ENCODE peak calls at places on chromosomes 5 and 9, in seven cellular contexts. R, D, B, H, Z, Q and W are unnamed samples.

GRCh38 chr9:116951588-116952433 is 264.7 kb downstream of the TRIM32 start:
- DNase-seq in R (no peak), D (no peak), B (no peak), H (peak), Z (no peak), Q (peak), W (no peak)

GRCh38 chr5:85268194-85268593 is 883.5 kb upstream of the EDIL3 start:
- DNase-seq in R (no peak), D (no peak), B (no peak), H (no peak), Z (no peak), Q (no peak), W (no peak)

GRCh38 chr9:117696141-117696540 is 8.1 kb upstream of the TLR4 start:
- DNase-seq in R (no peak), D (no peak), B (no peak), H (peak), Z (no peak), Q (no peak), W (no peak)

GRCh38 chr5:158899792-158900191 is 199.9 kb downstream of the EBF1 start:
- DNase-seq in R (no peak), D (no peak), B (no peak), H (no peak), Z (no peak), Q (peak), W (no peak)

GRCh38 chr9:138119202-138120027 is 241.8 kb downstream of the CACNA1B start:
- DNase-seq in R (no peak), D (no peak), B (no peak), H (no peak), Z (no peak), Q (no peak), W (no peak)

GRCh38 chr5:5025774-5026406 is 114.2 kb upstream of the ADAMTS16 start:
- DNase-seq in R (no peak), D (no peak), B (peak), H (no peak), Z (no peak), Q (no peak), W (no peak)

GRCh38 chr9:26954050-26954508 is 2.1 kb upstream of the IFT74 start:
- DNase-seq in R (no peak), D (no peak), B (no peak), H (no peak), Z (no peak), Q (no peak), W (no peak)

GRCh38 chr9:125387861-125388524 is 126.4 kb downstream of the GAPVD1 start:
- DNase-seq in R (no peak), D (no peak), B (no peak), H (no peak), Z (no peak), Q (no peak), W (no peak)

GRCh38 chr5:167104351-167104750 is 1187.1 kb upstream of the WWC1 start:
- DNase-seq in R (no peak), D (no peak), B (no peak), H (no peak), Z (no peak), Q (no peak), W (no peak)

GRCh38 chr9:89281106-89281505 is 29.9 kb upstream of the CKS2 start:
- DNase-seq in R (no peak), D (no peak), B (no peak), H (no peak), Z (no peak), Q (no peak), W (no peak)

GRCh38 chr9:16825364-16825763 is 45.1 kb downstream of the BNC2 start:
- DNase-seq in R (no peak), D (no peak), B (no peak), H (no peak), Z (no peak), Q (peak), W (no peak)

GRCh38 chr5:139821806-139822552 is 26.4 kb downstream of the PSD2 start:
- DNase-seq in R (no peak), D (no peak), B (no peak), H (no peak), Z (no peak), Q (no peak), W (no peak)

GRCh38 chr5:38557309-38557710 is 864 bp upstream of the LIFR start:
- DNase-seq in R (no peak), D (no peak), B (no peak), H (no peak), Z (no peak), Q (no peak), W (no peak)

GRCh38 chr5:68141494-68141893 is 74.1 kb upstream of the PIK3R1 start:
- DNase-seq in R (no peak), D (no peak), B (peak), H (no peak), Z (no peak), Q (no peak), W (no peak)

GRCh38 chr5:13354611-13355010 is 589.9 kb downstream of the DNAH5 start:
- DNase-seq in R (no peak), D (no peak), B (no peak), H (peak), Z (no peak), Q (no peak), W (no peak)

GRCh38 chr5:138985256-138985655 is 110.1 kb upstream of the LRRTM2 start:
- DNase-seq in R (no peak), D (no peak), B (no peak), H (no peak), Z (no peak), Q (no peak), W (no peak)

GRCh38 chr9:111798786-111799185 is 4.0 kb upstream of the SHOC1 start:
- DNase-seq in R (no peak), D (no peak), B (no peak), H (peak), Z (no peak), Q (peak), W (no peak)

GRCh38 chr5:10595305-10595677 is 31.4 kb downstream of the ANKRD33B start:
- DNase-seq in R (no peak), D (no peak), B (no peak), H (peak), Z (no peak), Q (peak), W (no peak)

GRCh38 chr9:113499876-113500497 is 36.5 kb downstream of the RGS3 start:
- DNase-seq in R (no peak), D (no peak), B (no peak), H (no peak), Z (no peak), Q (no peak), W (no peak)

GRCh38 chr9:76044420-76044819 is 153.9 kb downstream of the PCSK5 start:
- DNase-seq in R (no peak), D (no peak), B (no peak), H (no peak), Z (no peak), Q (peak), W (no peak)

GRCh38 chr5:32076699-32077695 is 97.1 kb downstream of the GOLPH3 start:
- DNase-seq in R (no peak), D (peak), B (peak), H (peak), Z (peak), Q (no peak), W (peak)

GRCh38 chr5:39578887-39579497 is 154.2 kb upstream of the DAB2 start:
- DNase-seq in R (no peak), D (no peak), B (peak), H (no peak), Z (no peak), Q (no peak), W (no peak)

GRCh38 chr9:110141118-110141797 is 66.7 kb downstream of the C9orf152 start:
- DNase-seq in R (peak), D (no peak), B (no peak), H (peak), Z (no peak), Q (peak), W (no peak)

GRCh38 chr9:87668222-87668621 is 57.7 kb upstream of the CTSL start:
- DNase-seq in R (no peak), D (no peak), B (no peak), H (no peak), Z (no peak), Q (no peak), W (no peak)

GRCh38 chr5:58235279-58235678 is 224.6 kb downstream of the PLK2 start:
- DNase-seq in R (no peak), D (no peak), B (no peak), H (peak), Z (no peak), Q (no peak), W (no peak)

GRCh38 chr9:127935765-127936221 is 1.9 kb downstream of the DPM2 start:
- DNase-seq in R (no peak), D (no peak), B (no peak), H (no peak), Z (no peak), Q (no peak), W (no peak)

GRCh38 chr5:173802670-173803165 is 85.4 kb upstream of the CPEB4 start:
- DNase-seq in R (no peak), D (peak), B (no peak), H (peak), Z (no peak), Q (no peak), W (peak)

GRCh38 chr5:40485021-40485998 is 194.4 kb upstream of the PTGER4 start:
- DNase-seq in R (no peak), D (no peak), B (peak), H (no peak), Z (no peak), Q (no peak), W (no peak)

GRCh38 chr5:93189707-93190120 is 391.3 kb downstream of the NR2F1-AS1 start:
- DNase-seq in R (no peak), D (no peak), B (no peak), H (peak), Z (no peak), Q (peak), W (no peak)

GRCh38 chr9:124251605-124252366 is 6.0 kb upstream of the NEK6 start:
- DNase-seq in R (no peak), D (no peak), B (no peak), H (no peak), Z (no peak), Q (peak), W (no peak)

GRCh38 chr9:127877566-127877998 is at the start of gene AK1:
- DNase-seq in R (no peak), D (peak), B (no peak), H (peak), Z (peak), Q (no peak), W (peak)

GRCh38 chr9:77022783-77023440 is 3.5 kb downstream of the FOXB2 start:
- DNase-seq in R (no peak), D (no peak), B (no peak), H (no peak), Z (peak), Q (no peak), W (no peak)

GRCh38 chr5:150322202-150322601 is 19.5 kb upstream of the ARSI start:
- DNase-seq in R (no peak), D (no peak), B (no peak), H (peak), Z (no peak), Q (no peak), W (no peak)

GRCh38 chr5:68116408-68116807 is 99.1 kb upstream of the PIK3R1 start:
- DNase-seq in R (no peak), D (no peak), B (no peak), H (no peak), Z (no peak), Q (no peak), W (no peak)

GRCh38 chr9:110744753-110745522 is 76.3 kb downstream of the MUSK start:
- DNase-seq in R (no peak), D (no peak), B (no peak), H (peak), Z (no peak), Q (peak), W (no peak)

GRCh38 chr5:8730194-8730593 is 815.7 kb downstream of the SEMA5A start:
- DNase-seq in R (no peak), D (no peak), B (no peak), H (no peak), Z (no peak), Q (peak), W (no peak)

GRCh38 chr9:21030389-21031035 is 928 bp downstream of the HACD4 start:
- DNase-seq in R (no peak), D (no peak), B (no peak), H (no peak), Z (no peak), Q (peak), W (no peak)

GRCh38 chr5:54705994-54706616 is 188.5 kb downstream of the SNX18 start:
- DNase-seq in R (no peak), D (no peak), B (no peak), H (no peak), Z (no peak), Q (no peak), W (no peak)

GRCh38 chr9:6198251-6198650 is 17.4 kb upstream of the IL33 start:
- DNase-seq in R (no peak), D (no peak), B (no peak), H (no peak), Z (no peak), Q (no peak), W (no peak)

GRCh38 chr9:6195714-6196360 is 19.8 kb upstream of the IL33 start:
- DNase-seq in R (no peak), D (no peak), B (no peak), H (peak), Z (no peak), Q (no peak), W (no peak)

GRCh38 chr9:6197330-6197729 is 18.3 kb upstream of the IL33 start:
- DNase-seq in R (no peak), D (no peak), B (peak), H (peak), Z (peak), Q (no peak), W (no peak)

GRCh38 chr9:6199596-6199995 is 16.0 kb upstream of the IL33 start:
- DNase-seq in R (no peak), D (no peak), B (no peak), H (no peak), Z (no peak), Q (no peak), W (no peak)

DNA sequence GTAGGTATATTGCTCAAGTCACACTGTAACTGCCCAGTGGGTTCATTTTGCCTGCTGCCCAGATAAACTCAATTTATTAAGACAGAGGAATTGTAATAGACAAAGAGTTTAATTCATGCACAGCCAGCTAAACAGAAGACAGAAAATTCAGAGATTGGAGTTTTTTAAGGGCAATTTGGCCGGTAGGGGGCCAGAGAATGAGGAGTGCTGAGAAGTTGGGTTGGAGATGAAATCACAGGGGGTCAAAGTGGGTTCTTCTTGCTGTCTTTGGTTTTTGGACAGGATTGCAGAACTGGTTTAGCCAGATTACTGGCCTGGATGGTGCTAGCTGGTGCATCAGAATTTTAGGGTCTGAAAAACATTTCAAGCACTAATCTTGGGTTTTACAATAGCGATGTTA is 20.7 kb upstream of the IL33 start:
- DNase-seq in R (no peak), D (no peak), B (no peak), H (no peak), Z (no peak), Q (no peak), W (peak)
- TF ChIP-seq CTCF in R (no peak), D (no peak), B (no peak), H (peak), Z (peak), Q (peak), W (no peak)

GRCh38 chr5:43041131-43041668 is 1.1 kb upstream of the ANXA2R start:
- DNase-seq in R (no peak), D (peak), B (peak), H (no peak), Z (no peak), Q (no peak), W (no peak)

GRCh38 chr5:43043400-43043756 is 3.3 kb upstream of the ANXA2R start:
- DNase-seq in R (no peak), D (no peak), B (no peak), H (no peak), Z (no peak), Q (no peak), W (no peak)

GRCh38 chr5:43042626-43043399 is 2.7 kb upstream of the ANXA2R start:
- DNase-seq in R (no peak), D (peak), B (peak), H (peak), Z (peak), Q (no peak), W (peak)

GRCh38 chr5:43041669-43042175 is 1.6 kb upstream of the ANXA2R start:
- DNase-seq in R (no peak), D (peak), B (peak), H (peak), Z (peak), Q (no peak), W (peak)

DNA sequence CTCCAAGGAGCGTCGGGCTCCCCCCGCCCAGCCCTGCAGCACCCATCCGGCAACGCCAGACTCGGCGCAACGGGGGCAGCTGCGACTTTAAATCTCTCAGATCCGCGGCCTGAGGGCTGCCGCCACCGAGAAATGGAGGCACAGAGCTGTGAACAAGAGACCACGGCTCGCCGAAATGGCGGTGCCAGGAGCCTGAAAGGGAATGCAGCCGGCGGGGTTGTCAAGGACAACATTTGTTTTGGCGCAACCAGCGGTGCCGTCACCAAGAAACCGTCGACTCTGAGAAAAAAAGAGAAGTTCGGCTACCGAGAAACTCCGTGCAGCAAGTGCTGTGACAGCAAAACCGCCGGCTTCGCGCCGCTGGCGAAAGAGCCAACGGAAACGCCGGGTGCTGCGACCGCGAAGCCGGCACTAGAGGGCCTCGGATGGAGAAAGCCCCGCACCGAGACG is 2.1 kb upstream of the ANXA2R start:
- DNase-seq in R (no peak), D (peak), B (peak), H (peak), Z (peak), Q (no peak), W (peak)
- TF ChIP-seq CTCF in R (no peak), D (no peak), B (peak), H (no peak), Z (no peak), Q (peak), W (peak)

DNA sequence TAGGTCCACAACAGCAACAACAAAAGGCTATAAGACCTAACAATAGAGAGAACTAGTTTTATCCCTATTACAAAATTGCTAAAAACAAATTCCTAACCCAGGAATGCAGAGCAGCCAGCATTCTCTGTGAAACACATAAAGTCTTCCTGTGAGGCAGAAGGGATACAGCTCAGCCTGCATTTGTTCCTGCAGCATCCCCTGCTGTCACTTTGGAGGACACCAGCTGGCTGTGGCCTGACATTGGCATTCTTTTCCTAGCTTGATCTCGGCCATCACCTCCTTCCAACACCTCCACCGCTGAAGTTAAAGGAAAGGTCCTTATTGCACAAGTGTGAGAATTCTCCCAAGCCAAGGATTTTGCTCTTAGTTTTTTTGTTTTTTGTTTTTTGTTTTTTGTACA is 186.1 kb downstream of the SNCAIP start:
- DNase-seq in R (no peak), D (no peak), B (no peak), H (no peak), Z (peak), Q (no peak), W (peak)
- TF ChIP-seq CTCF in R (no peak), D (no peak), B (no peak), H (peak), Z (no peak), Q (peak), W (peak)

GRCh38 chr9:101119206-101119819 is 90.8 kb downstream of the PLPPR1 start:
- DNase-seq in R (no peak), D (peak), B (peak), H (peak), Z (peak), Q (no peak), W (peak)
- TF ChIP-seq CTCF in R (no peak), D (peak), B (peak), H (peak), Z (peak), Q (peak), W (peak)